ENCODE peak calls at places on chromosomes 12 and 14, in six cellular contexts. K is lower lobe of right lung, A is Calu3, R is MM.1S, J is AG09319, B is psoas muscle. H is an unnamed sample.

GRCh38 chr12:76628745-76629144 is 69.2 kb upstream of the OSBPL8 start:
- DNase-seq in B (no peak), A (no peak), K (no peak), R (no peak), J (no peak), H (no peak)

GRCh38 chr12:14846878-14847580 is 3.7 kb upstream of the ART4 start:
- DNase-seq in R (no peak), B (no peak), K (no peak), J (no peak), A (no peak), H (no peak)

GRCh38 chr14:89952581-89952980 is 1.9 kb downstream of the EFCAB11 start:
- DNase-seq in B (no peak), R (no peak), J (no peak), K (no peak), A (no peak), H (no peak)

GRCh38 chr12:2634481-2634880 is 160.3 kb upstream of the FKBP4 start:
- DNase-seq in J (no peak), A (no peak), K (no peak), R (no peak), B (no peak), H (no peak)

GRCh38 chr12:52415870-52416750 is 10.0 kb upstream of the KRT82 start:
- DNase-seq in B (peak; percentile 35), J (peak; percentile 16), K (no peak), R (no peak), A (no peak), H (no peak)

GRCh38 chr14:65729547-65729946 is 317.0 kb downstream of the FUT8 start:
- DNase-seq in K (no peak), A (no peak), R (no peak), J (no peak), B (no peak), H (no peak)

GRCh38 chr12:17148706-17149105 is 542.7 kb upstream of the LMO3 start:
- DNase-seq in B (no peak), J (no peak), A (no peak), K (no peak), R (no peak), H (no peak)

GRCh38 chr14:73208390-73208789 is 28.9 kb upstream of the PAPLN start:
- DNase-seq in B (no peak), A (no peak), R (no peak), K (no peak), J (no peak), H (no peak)

GRCh38 chr14:53748691-53749090 is 207.9 kb downstream of the BMP4 start:
- DNase-seq in J (no peak), B (no peak), R (no peak), A (no peak), K (no peak), H (no peak)

GRCh38 chr12:3421191-3421590 is 69.8 kb upstream of the PRMT8 start:
- DNase-seq in A (no peak), R (no peak), K (no peak), B (no peak), J (no peak), H (no peak)

GRCh38 chr12:92539966-92540791 is 162.6 kb upstream of the PLEKHG7 start:
- DNase-seq in A (no peak), R (no peak), B (no peak), J (no peak), K (no peak), H (no peak)

GRCh38 chr12:51281202-51281924 is 11.1 kb upstream of the SMAGP start:
- DNase-seq in J (no peak), R (no peak), B (no peak), K (no peak), A (no peak), H (no peak)

GRCh38 chr12:95605087-95605486 is 53.8 kb upstream of the USP44 start:
- DNase-seq in A (no peak), K (no peak), J (no peak), B (no peak), R (no peak), H (no peak)

GRCh38 chr12:26740991-26741390 is 92.0 kb downstream of the ITPR2 start:
- DNase-seq in B (no peak), K (no peak), R (no peak), A (no peak), J (no peak), H (no peak)

GRCh38 chr12:24228371-24228770 is 278.9 kb upstream of the SOX5 start:
- DNase-seq in B (no peak), A (no peak), R (no peak), J (no peak), K (no peak), H (no peak)

GRCh38 chr14:106622200-106622745 is 1095.9 kb downstream of the TMEM121 start:
- DNase-seq in K (no peak), B (no peak), J (no peak), R (no peak), A (no peak), H (no peak)

GRCh38 chr14:84750763-84751554 is 779.0 kb upstream of the FLRT2 start:
- DNase-seq in A (no peak), K (no peak), J (no peak), R (no peak), B (no peak), H (no peak)

GRCh38 chr14:59332727-59333126 is 132.5 kb downstream of the GPR135 start:
- DNase-seq in B (no peak), A (no peak), K (no peak), R (no peak), J (peak; percentile 39), H (no peak)

GRCh38 chr14:69716483-69717187 is 50.3 kb upstream of the SRSF5 start:
- DNase-seq in B (no peak), K (no peak), A (no peak), R (peak; percentile 34), J (peak; percentile 81), H (peak; percentile 39)

GRCh38 chr12:32296541-32296940 is 102.8 kb upstream of the FGD4 start:
- DNase-seq in A (peak; percentile 17), J (peak; percentile 11), K (no peak), R (no peak), B (no peak), H (no peak)

GRCh38 chr12:116691205-116691604 is 46.7 kb downstream of the SPRING1 start:
- DNase-seq in R (no peak), J (no peak), B (no peak), K (no peak), A (no peak), H (no peak)

GRCh38 chr12:10361084-10361483 is 28.8 kb downstream of the KLRK1 start:
- DNase-seq in K (no peak), J (no peak), A (peak; percentile 54), R (no peak), B (no peak), H (no peak)

GRCh38 chr14:87097021-87097420 is 896.0 kb downstream of the GALC start:
- DNase-seq in R (no peak), J (no peak), B (no peak), K (no peak), A (no peak), H (no peak)

GRCh38 chr12:54232790-54233189 is 44.0 kb upstream of the SMUG1 start:
- DNase-seq in K (no peak), A (no peak), J (no peak), R (no peak), B (no peak), H (no peak)
- TF ChIP-seq CTCF in K (no peak), A (no peak), J (peak; percentile 16), R (no peak), B (no peak), H (no peak)

GRCh38 chr12:79174656-79175055 is 310.1 kb downstream of the SYT1 start:
- DNase-seq in R (peak; percentile 55), A (peak; percentile 20), J (peak; percentile 0), K (no peak), B (no peak), H (no peak)
- TF ChIP-seq CTCF in R (peak; percentile 30), A (peak; percentile 35), J (peak; percentile 12), K (peak; percentile 27), B (no peak), H (peak; percentile 35)

GRCh38 chr14:102580552-102581110 is 11.8 kb upstream of the RCOR1 start:
- DNase-seq in K (no peak), B (no peak), J (no peak), R (no peak), A (no peak), H (no peak)
- TF ChIP-seq CTCF in K (no peak), B (no peak), J (no peak), R (no peak), A (no peak), H (no peak)

GRCh38 chr12:50087159-50087558 is 2.0 kb downstream of the SMARCD1 start:
- DNase-seq in B (no peak), R (no peak), A (no peak), J (no peak), K (no peak), H (no peak)

GRCh38 chr12:50086148-50086547 is 1.0 kb downstream of the SMARCD1 start:
- DNase-seq in B (no peak), R (peak; percentile 88), J (no peak), A (no peak), K (no peak), H (no peak)

GRCh38 chr12:50085615-50085928 is 430 bp downstream of the SMARCD1 start:
- DNase-seq in J (no peak), A (no peak), B (no peak), K (no peak), R (no peak), H (no peak)

GRCh38 chr12:50083301-50083700 is 1.8 kb upstream of the SMARCD1 start:
- DNase-seq in A (no peak), B (no peak), J (no peak), K (peak; percentile 17), R (no peak), H (no peak)

DNA sequence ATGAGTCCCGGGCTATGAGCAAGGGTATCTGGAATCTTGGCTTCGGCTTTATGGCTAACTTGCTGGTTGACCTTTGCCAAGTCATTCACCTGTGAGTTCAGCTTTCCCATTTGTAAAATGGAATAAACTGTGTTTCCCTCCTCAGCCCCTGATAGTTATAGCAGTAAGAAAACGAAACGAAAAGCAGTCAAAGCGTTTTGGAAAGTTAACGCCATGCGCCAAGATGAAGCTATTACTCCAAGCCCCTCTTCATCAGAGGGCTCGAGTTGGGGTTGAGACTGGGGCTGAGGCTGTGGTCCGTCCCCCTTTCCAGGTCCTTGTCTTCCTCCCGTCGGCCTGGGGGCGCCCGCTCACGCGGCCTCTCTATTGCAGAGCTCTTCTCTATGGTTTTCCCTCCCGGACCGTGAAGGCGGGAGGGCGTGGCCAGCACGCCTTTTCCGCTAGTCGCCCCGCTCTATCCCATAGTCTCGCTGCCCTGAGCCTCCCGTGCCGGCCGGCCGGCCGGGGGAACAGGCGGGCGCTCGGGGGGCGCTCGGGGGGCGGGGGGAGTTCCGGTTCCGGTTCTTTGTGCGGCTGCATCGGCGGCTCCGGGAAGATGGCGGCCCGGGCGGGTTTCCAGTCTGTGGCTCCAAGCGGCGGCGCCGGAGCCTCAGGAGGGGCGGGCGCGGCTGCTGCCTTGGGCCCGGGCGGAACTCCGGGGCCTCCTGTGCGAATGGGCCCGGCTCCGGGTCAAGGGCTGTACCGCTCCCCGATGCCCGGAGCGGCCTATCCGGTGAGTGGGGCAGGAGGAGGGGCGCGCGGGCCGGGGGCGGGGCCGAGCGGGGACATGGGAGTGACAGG is at the start of gene SMARCD1:
- DNase-seq in J (peak; percentile 82), B (peak; percentile 91), A (peak; percentile 79), K (peak; percentile 93), R (peak; percentile 93), H (peak; percentile 94)
- TF ChIP-seq CTCF in J (peak; percentile 72), B (peak; percentile 21), A (no peak), K (peak; percentile 43), R (peak; percentile 73), H (peak; percentile 76)

DNA sequence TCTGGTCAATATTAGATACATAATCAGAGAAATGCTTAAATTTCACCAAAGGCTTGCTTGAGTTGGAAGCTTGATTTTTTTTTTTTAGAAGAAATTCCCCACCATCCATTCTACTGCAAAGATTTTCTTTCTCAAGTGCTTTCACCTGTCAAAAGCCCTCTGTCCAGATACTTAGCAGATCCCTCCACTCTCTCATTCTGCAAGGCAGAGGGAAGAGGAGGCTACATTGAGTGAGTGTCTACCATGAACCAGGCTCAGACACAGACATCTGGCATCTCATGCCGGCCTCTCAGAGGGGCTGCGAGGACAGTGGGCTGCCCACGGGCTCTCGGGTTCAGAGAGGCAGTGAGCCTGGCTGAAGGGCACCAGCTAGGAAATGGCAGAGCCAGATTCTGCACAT is 127.7 kb upstream of the GSC start:
- DNase-seq in A (no peak), J (no peak), K (no peak), B (no peak), R (no peak), H (no peak)
- TF ChIP-seq CTCF in A (no peak), J (no peak), K (no peak), B (no peak), R (no peak), H (no peak)